ENCODE peak calls at places on chromosome 7, in eight cellular contexts. X is CD8-positive, alpha-beta T cell; L is GM12878; Z is lower lobe of right lung; V is DND-41; M is CD8-positive, alpha-beta memory T cell; E is heart right ventricle; N is SJCRH30. G is an unnamed sample. For H3K4me1, the result is how much of the 10 kb centered on the place peaks cover.

GRCh38 chr7:127983804-127984332 is 47.4 kb downstream of the LRRC4 start:
- DNase-seq in N (no peak), L (no peak), Z (no peak), X (no peak), M (no peak), V (no peak), E (no peak), G (no peak)

GRCh38 chr7:47619806-47620205 is 37.9 kb upstream of the TNS3 start:
- DNase-seq in X (no peak), V (no peak), E (no peak), M (no peak), L (no peak), N (no peak), Z (no peak), G (no peak)

GRCh38 chr7:26078437-26079362 is 73.3 kb upstream of the NFE2L3 start:
- DNase-seq in N (peak), X (peak), E (peak), L (peak), V (peak), Z (peak), M (peak), G (peak)

GRCh38 chr7:138579136-138579535 is 119.1 kb downstream of the TRIM24 start:
- DNase-seq in E (no peak), M (no peak), Z (no peak), V (no peak), X (no peak), L (no peak), N (no peak), G (no peak)

GRCh38 chr7:142470336-142470830 is 212.5 kb upstream of the PRSS58 start:
- DNase-seq in V (no peak), N (no peak), L (no peak), X (no peak), M (no peak), E (no peak), Z (no peak), G (no peak)

GRCh38 chr7:69775231-69775771 is 177.0 kb downstream of the AUTS2 start:
- DNase-seq in N (peak), X (no peak), Z (no peak), V (no peak), E (no peak), M (no peak), L (no peak), G (peak)

GRCh38 chr7:66529889-66530615 is 98.6 kb upstream of the KCTD7 start:
- DNase-seq in L (no peak), E (no peak), V (no peak), M (no peak), Z (no peak), N (no peak), X (no peak), G (peak)

GRCh38 chr7:147584771-147585193 is 1005.8 kb upstream of the C7orf33 start:
- DNase-seq in E (no peak), M (no peak), N (no peak), Z (no peak), L (no peak), V (no peak), X (no peak), G (no peak)

GRCh38 chr7:29958667-29959358 is 30.8 kb downstream of the SCRN1 start:
- DNase-seq in X (no peak), E (no peak), Z (no peak), V (no peak), M (no peak), N (no peak), L (no peak), G (no peak)

GRCh38 chr7:116315293-116315692 is 105.0 kb downstream of the TES start:
- DNase-seq in X (no peak), M (no peak), V (no peak), N (no peak), Z (no peak), L (no peak), E (no peak), G (peak)

GRCh38 chr7:116113310-116113709 is 82.7 kb upstream of the TFEC start:
- DNase-seq in Z (no peak), V (no peak), N (no peak), M (no peak), L (no peak), X (no peak), E (no peak), G (no peak)

GRCh38 chr7:128425851-128426250 is 16.1 kb upstream of the IMPDH1 start:
- DNase-seq in Z (peak), M (peak), X (peak), E (peak), L (no peak), N (peak), V (peak), G (peak)

GRCh38 chr7:87600130-87601124 is at the start of gene ABCB1:
- DNase-seq in L (no peak), M (peak), N (no peak), E (peak), V (no peak), Z (peak), X (peak), G (peak)

GRCh38 chr7:18317956-18318355 is 177.6 kb upstream of the HDAC9 start:
- DNase-seq in Z (no peak), X (no peak), M (no peak), V (no peak), E (no peak), N (no peak), L (no peak), G (no peak)

GRCh38 chr7:123738356-123738755 is 10.4 kb downstream of the WASL start:
- DNase-seq in N (no peak), E (no peak), L (no peak), V (no peak), X (no peak), Z (no peak), M (no peak), G (peak)

GRCh38 chr7:101818699-101819071 is 1.3 kb downstream of the CUX1 start:
- DNase-seq in N (no peak), L (no peak), E (no peak), X (no peak), M (no peak), V (no peak), Z (no peak), G (no peak)

GRCh38 chr7:29345590-29345989 is 151.0 kb downstream of the CHN2 start:
- DNase-seq in L (no peak), N (no peak), X (peak), E (peak), V (peak), Z (peak), M (no peak), G (peak)

GRCh38 chr7:145411066-145411465 is 575.2 kb upstream of the TPK1 start:
- DNase-seq in N (no peak), E (no peak), M (no peak), V (no peak), X (no peak), Z (no peak), L (no peak), G (no peak)

GRCh38 chr7:90919766-90920165 is 323.6 kb downstream of the CDK14 start:
- DNase-seq in Z (no peak), V (no peak), X (no peak), E (no peak), L (no peak), N (no peak), M (no peak), G (no peak)

GRCh38 chr7:5195157-5195556 is 5.1 kb downstream of the WIPI2 start:
- DNase-seq in M (no peak), N (no peak), X (no peak), Z (no peak), V (no peak), E (no peak), L (no peak), G (no peak)

GRCh38 chr7:136869991-136870798 is 1.7 kb downstream of the CHRM2 start:
- DNase-seq in E (peak), X (no peak), M (no peak), V (no peak), N (no peak), Z (peak), L (no peak), G (peak)

GRCh38 chr7:130856866-130857265 is 122.9 kb upstream of the KLF14 start:
- DNase-seq in Z (no peak), E (no peak), X (no peak), M (no peak), L (no peak), N (no peak), V (no peak), G (no peak)

GRCh38 chr7:130850960-130851359 is 117.0 kb upstream of the KLF14 start:
- DNase-seq in E (no peak), X (no peak), L (no peak), V (no peak), N (no peak), Z (no peak), M (no peak), G (no peak)

GRCh38 chr7:130852867-130853266 is 118.9 kb upstream of the KLF14 start:
- DNase-seq in N (no peak), M (no peak), X (no peak), V (no peak), L (no peak), E (no peak), Z (no peak), G (no peak)

GRCh38 chr7:130854481-130854880 is 120.5 kb upstream of the KLF14 start:
- DNase-seq in M (no peak), Z (no peak), N (no peak), V (no peak), L (no peak), E (no peak), X (no peak), G (no peak)

DNA sequence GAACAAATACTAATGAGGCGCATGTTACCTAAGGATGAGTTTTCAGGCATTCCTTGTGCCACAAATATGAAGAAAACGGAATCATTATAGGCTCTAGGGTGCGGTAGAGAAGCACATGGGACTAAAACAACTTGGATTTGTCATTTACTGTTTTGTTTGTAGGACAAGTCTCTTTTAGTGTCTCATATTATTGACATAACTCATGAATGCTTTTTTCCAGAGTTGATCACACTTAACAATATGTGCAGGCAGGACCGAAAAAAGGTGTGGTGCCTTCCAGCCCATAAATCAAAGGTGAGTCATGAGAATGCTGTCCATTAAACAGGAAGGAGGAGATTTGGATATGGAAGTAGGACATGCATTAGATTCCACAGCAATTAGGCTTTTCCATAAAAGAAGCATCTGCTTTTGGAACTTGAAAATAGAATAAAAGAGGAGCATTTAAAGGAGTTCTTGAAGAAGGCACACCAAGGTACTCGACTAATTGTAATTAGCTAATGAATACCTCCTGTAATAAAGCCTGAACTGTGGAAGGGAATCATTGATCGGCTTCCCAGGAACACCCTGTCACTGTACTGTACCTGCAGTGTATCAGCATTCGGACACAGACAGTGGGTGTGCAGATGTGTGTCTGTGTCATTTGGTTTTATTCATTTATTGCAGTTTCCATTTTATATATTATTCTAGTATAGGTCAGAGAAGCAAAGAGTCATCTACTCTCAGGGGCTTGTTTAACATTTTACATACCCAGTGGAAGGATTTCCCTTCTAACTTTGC is 119.7 kb upstream of the KLF14 start:
- DNase-seq in E (no peak), M (no peak), Z (no peak), L (no peak), V (no peak), N (no peak), X (no peak), G (no peak)
- H3K27ac ChIP-seq in E (no peak), M (no peak), Z (no peak), L (no peak), V (no peak), N (no peak), X (no peak), G (no peak)

DNA sequence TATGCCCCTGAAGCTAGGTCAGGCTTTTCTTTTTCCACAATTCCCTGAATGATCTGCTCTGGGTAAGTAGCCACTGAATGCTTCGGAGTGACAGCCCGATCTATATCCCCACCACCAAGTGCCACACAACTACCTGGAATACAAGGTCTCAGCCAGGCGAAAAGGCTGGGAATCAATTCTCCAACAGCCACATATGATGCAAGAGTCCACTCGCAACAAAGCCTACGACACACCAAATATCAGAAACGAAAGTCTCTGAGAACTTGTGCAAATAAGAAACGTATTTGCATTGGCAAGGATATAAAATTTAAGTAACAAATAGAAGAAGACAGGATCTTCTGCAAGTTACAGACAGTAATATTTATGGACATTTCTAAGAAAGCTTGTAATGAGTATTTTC is 5.7 kb downstream of the HIPK2 start:
- DNase-seq in L (no peak), V (no peak), E (no peak), Z (no peak), X (no peak), N (no peak), M (no peak), G (no peak)
- H3K4me1 ChIP-seq in L (under half), V (under half), E (under half), Z (half or more), X (half or more), N (under half), M (half or more), G (under half)

GRCh38 chr7:78020131-78020873 is 221.7 kb downstream of the PHTF2 start:
- DNase-seq in X (peak), Z (no peak), M (peak), L (peak), E (no peak), V (peak), N (peak), G (peak)

GRCh38 chr7:78015574-78016260 is 217.1 kb downstream of the PHTF2 start:
- DNase-seq in L (no peak), N (no peak), X (no peak), E (no peak), M (no peak), V (no peak), Z (no peak), G (peak)

GRCh38 chr7:78018541-78019456 is 220.2 kb downstream of the PHTF2 start:
- DNase-seq in X (no peak), V (no peak), Z (peak), L (no peak), M (no peak), E (peak), N (peak), G (peak)

GRCh38 chr7:78019457-78020130 is 221.0 kb downstream of the PHTF2 start:
- DNase-seq in M (peak), X (peak), Z (peak), N (peak), E (peak), L (no peak), V (peak), G (peak)

GRCh38 chr7:78017621-78018100 is 219.1 kb downstream of the PHTF2 start:
- DNase-seq in N (no peak), M (no peak), V (no peak), X (no peak), Z (no peak), L (no peak), E (no peak), G (no peak)
- H3K4me3 ChIP-seq in N (no peak), M (no peak), V (no peak), X (no peak), Z (no peak), L (no peak), E (peak), G (peak)

DNA sequence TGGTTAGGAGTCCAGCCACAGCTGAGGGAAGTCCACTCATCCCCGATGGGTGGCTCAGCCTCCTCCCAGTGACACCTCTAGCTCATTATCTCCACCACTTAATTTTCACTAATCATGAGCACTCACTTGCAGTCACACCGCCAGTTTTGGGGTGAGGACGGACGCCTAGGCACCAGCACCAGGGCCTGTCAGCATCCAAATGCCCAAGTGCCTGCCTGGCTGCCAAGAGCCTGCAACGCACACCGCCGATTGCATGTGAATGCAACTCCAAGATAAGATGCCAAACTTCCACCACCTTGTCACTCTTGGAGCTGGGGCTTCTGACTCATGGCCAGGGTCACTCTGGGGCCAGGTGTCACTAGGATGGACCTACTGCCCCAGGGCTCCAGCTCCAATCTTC is 24.4 kb upstream of the SMARCD3 start:
- DNase-seq in X (no peak), Z (no peak), V (no peak), L (no peak), E (peak), M (no peak), N (no peak), G (peak)
- H3K27ac ChIP-seq in X (no peak), Z (peak), V (no peak), L (no peak), E (no peak), M (no peak), N (no peak), G (peak)

GRCh38 chr7:92056276-92056675 is 78.0 kb downstream of the CYP51A1 start:
- DNase-seq in X (no peak), N (no peak), L (no peak), M (no peak), E (no peak), Z (no peak), V (no peak), G (no peak)
- H3K4me1 ChIP-seq in X (under half), N (under half), L (under half), M (under half), E (under half), Z (under half), V (under half), G (under half)

DNA sequence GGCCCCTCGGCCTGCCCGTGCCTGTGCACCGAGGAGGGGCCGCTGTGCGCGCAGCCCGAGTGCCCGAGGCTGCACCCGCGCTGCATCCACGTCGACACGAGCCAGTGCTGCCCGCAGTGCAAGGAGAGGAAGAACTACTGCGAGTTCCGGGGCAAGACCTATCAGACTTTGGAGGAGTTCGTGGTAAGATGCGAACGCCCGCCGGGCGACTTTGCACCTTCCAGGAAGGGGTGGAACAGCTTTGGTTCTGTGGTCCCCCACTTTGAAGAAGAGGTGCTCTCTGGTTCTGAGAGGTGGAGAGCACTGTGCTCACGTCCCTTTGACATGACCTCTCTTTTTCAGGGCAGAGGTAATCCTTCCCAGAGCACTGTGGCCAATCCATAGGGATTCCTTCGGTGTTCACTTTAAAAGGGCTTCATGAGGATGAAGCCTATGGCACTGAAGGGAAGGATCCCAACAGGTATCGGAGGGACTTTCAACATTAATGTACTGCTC is 2.6 kb downstream of the VWC2 start:
- DNase-seq in X (no peak), M (no peak), N (no peak), Z (no peak), E (peak), L (no peak), V (no peak), G (peak)
- H3K4me3 ChIP-seq in X (no peak), M (no peak), N (no peak), Z (peak), E (peak), L (no peak), V (no peak), G (peak)

GRCh38 chr7:73832806-73833205 is 2.0 kb downstream of the CLDN4 start:
- DNase-seq in L (no peak), M (no peak), N (no peak), Z (no peak), V (no peak), X (no peak), E (no peak), G (no peak)
- H3K27ac ChIP-seq in L (no peak), M (no peak), N (no peak), Z (peak), V (no peak), X (no peak), E (no peak), G (no peak)

GRCh38 chr7:108109216-108109908 is 20.8 kb downstream of the LAMB4 start:
- DNase-seq in V (no peak), E (no peak), X (no peak), M (no peak), Z (no peak), N (no peak), L (no peak), G (no peak)
- H3K4me1 ChIP-seq in V (under half), E (under half), X (under half), M (under half), Z (under half), N (under half), L (under half), G (under half)

GRCh38 chr7:157021071-157021891 is 10.8 kb upstream of the MNX1 start:
- DNase-seq in E (no peak), Z (no peak), N (no peak), L (no peak), M (no peak), X (no peak), V (no peak), G (no peak)
- H3K4me3 ChIP-seq in E (peak), Z (peak), N (no peak), L (no peak), M (no peak), X (no peak), V (no peak), G (peak)

G was measured in right cardiac atrium.